ENCODE peak calls at places on chromosomes 13 and 19, in ten cellular contexts. B is H54; E is NT2/D1; M is kidney; L is activated CD4-positive, alpha-beta T cell treated with anti-CD3 and anti-CD28 coated beads, Interleukin-2, amount 50 U/mL, for 24 hours; Y is NCI-H2171; T is AML-193; S is HFF-Myc; H is activated naive CD4-positive, alpha-beta T cell; V is thoracic aorta. W is an unnamed sample.

GRCh38 chr19:40982594-40983101 is 8.4 kb upstream of the CYP2B6 start:
- DNase-seq in B (no peak), E (peak), M (no peak), L (no peak), Y (no peak), T (no peak), S (no peak), H (no peak), V (no peak), W (no peak)

GRCh38 chr19:16258440-16258903 is 60.8 kb downstream of the AP1M1 start:
- DNase-seq in B (no peak), E (no peak), M (peak), L (no peak), Y (no peak), T (peak), S (no peak), H (no peak), V (no peak), W (no peak)

GRCh38 chr13:43227721-43228120 is 204.3 kb downstream of the DNAJC15 start:
- DNase-seq in B (no peak), E (no peak), M (no peak), L (no peak), Y (no peak), T (no peak), S (no peak), H (no peak), V (no peak), W (no peak)

GRCh38 chr13:65560936-65561335 is 1669.2 kb downstream of the PCDH9 start:
- DNase-seq in B (no peak), E (no peak), M (no peak), L (no peak), Y (no peak), T (no peak), S (no peak), H (no peak), V (no peak), W (no peak)

GRCh38 chr13:66994097-66994496 is 236.0 kb downstream of the PCDH9 start:
- DNase-seq in B (peak), E (peak), M (peak), L (no peak), Y (no peak), T (no peak), S (no peak), H (no peak), V (peak), W (peak)

GRCh38 chr19:19630426-19630825 is 2.4 kb upstream of the LPAR2 start:
- DNase-seq in B (no peak), E (no peak), M (no peak), L (no peak), Y (no peak), T (no peak), S (no peak), H (no peak), V (no peak), W (no peak)

GRCh38 chr13:102443234-102443633 is 41.4 kb upstream of the FGF14 start:
- DNase-seq in B (no peak), E (peak), M (no peak), L (no peak), Y (peak), T (no peak), S (no peak), H (no peak), V (no peak), W (no peak)

GRCh38 chr19:33063356-33064116 is 1.2 kb downstream of the RHPN2 start:
- DNase-seq in B (no peak), E (no peak), M (no peak), L (no peak), Y (peak), T (no peak), S (no peak), H (no peak), V (no peak), W (no peak)

GRCh38 chr19:16541526-16542044 is 652 bp downstream of the CHERP start:
- DNase-seq in B (no peak), E (no peak), M (peak), L (no peak), Y (no peak), T (no peak), S (no peak), H (no peak), V (no peak), W (no peak)

GRCh38 chr13:60646600-60646999 is 249.6 kb downstream of the TDRD3 start:
- DNase-seq in B (no peak), E (no peak), M (no peak), L (no peak), Y (no peak), T (no peak), S (no peak), H (no peak), V (no peak), W (no peak)

W was measured in suprapubic skin.